ENCODE peak calls at places on chromosomes 1 and 21, in six cellular contexts. N is HepG2, V is heart left ventricle, Z is transverse colon, I is ovary, O is body of pancreas. K is an unnamed sample.

GRCh38 chr1:58929667-58930325 is 145.9 kb upstream of the JUN start:
- DNase-seq in N (no peak), V (no peak), Z (peak), I (no peak), O (no peak), K (peak)

GRCh38 chr1:178456472-178456871 is 40.3 kb downstream of the CLEC20A start:
- DNase-seq in N (no peak), V (no peak), Z (no peak), I (no peak), O (no peak), K (no peak)

GRCh38 chr1:74686941-74687340 is 13.3 kb upstream of the ERICH3 start:
- DNase-seq in N (no peak), V (no peak), Z (no peak), I (no peak), O (no peak), K (no peak)

GRCh38 chr21:39576518-39577128 is 36.1 kb upstream of the B3GALT5 start:
- DNase-seq in N (no peak), V (no peak), Z (no peak), I (no peak), O (no peak), K (no peak)

GRCh38 chr1:62117416-62117815 is 77.2 kb upstream of the L1TD1 start:
- DNase-seq in N (no peak), V (no peak), Z (no peak), I (no peak), O (no peak), K (no peak)

GRCh38 chr1:24988560-24988912 is 58.5 kb upstream of the RUNX3 start:
- DNase-seq in N (no peak), V (no peak), Z (no peak), I (no peak), O (no peak), K (no peak)

GRCh38 chr21:33268736-33269441 is 2.7 kb downstream of the IL10RB start:
- DNase-seq in N (peak), V (no peak), Z (peak), I (no peak), O (peak), K (no peak)

GRCh38 chr1:109793486-109794318 is 30.0 kb upstream of the EPS8L3 start:
- DNase-seq in N (no peak), V (peak), Z (peak), I (no peak), O (no peak), K (no peak)

GRCh38 chr1:62417351-62417999 is 19.4 kb upstream of the USP1 start:
- DNase-seq in N (no peak), V (no peak), Z (no peak), I (no peak), O (no peak), K (no peak)

GRCh38 chr1:12343823-12344487 is 114.1 kb downstream of the VPS13D start:
- DNase-seq in N (no peak), V (no peak), Z (no peak), I (no peak), O (no peak), K (no peak)

GRCh38 chr1:63664742-63665141 is 71.5 kb downstream of the PGM1 start:
- DNase-seq in N (no peak), V (no peak), Z (no peak), I (no peak), O (no peak), K (no peak)

GRCh38 chr1:116334868-116335649 is 38.0 kb upstream of the ATP1A1 start:
- DNase-seq in N (peak), V (no peak), Z (no peak), I (no peak), O (no peak), K (no peak)

GRCh38 chr1:229665912-229666558 is 40.0 kb downstream of the URB2 start:
- DNase-seq in N (no peak), V (no peak), Z (no peak), I (no peak), O (no peak), K (no peak)

GRCh38 chr1:111082421-111083192 is 57.3 kb downstream of the DRAM2 start:
- DNase-seq in N (no peak), V (no peak), Z (no peak), I (no peak), O (no peak), K (no peak)

GRCh38 chr1:65319141-65319540 is 9.8 kb downstream of the DNAJC6 start:
- DNase-seq in N (no peak), V (peak), Z (no peak), I (no peak), O (no peak), K (no peak)

GRCh38 chr1:65316233-65316632 is 6.9 kb downstream of the DNAJC6 start:
- DNase-seq in N (no peak), V (no peak), Z (no peak), I (no peak), O (no peak), K (no peak)

GRCh38 chr1:65319754-65320153 is 10.4 kb downstream of the DNAJC6 start:
- DNase-seq in N (no peak), V (no peak), Z (no peak), I (no peak), O (no peak), K (no peak)

GRCh38 chr1:65321879-65322278 is 12.5 kb downstream of the DNAJC6 start:
- DNase-seq in N (no peak), V (no peak), Z (no peak), I (no peak), O (no peak), K (no peak)

DNA sequence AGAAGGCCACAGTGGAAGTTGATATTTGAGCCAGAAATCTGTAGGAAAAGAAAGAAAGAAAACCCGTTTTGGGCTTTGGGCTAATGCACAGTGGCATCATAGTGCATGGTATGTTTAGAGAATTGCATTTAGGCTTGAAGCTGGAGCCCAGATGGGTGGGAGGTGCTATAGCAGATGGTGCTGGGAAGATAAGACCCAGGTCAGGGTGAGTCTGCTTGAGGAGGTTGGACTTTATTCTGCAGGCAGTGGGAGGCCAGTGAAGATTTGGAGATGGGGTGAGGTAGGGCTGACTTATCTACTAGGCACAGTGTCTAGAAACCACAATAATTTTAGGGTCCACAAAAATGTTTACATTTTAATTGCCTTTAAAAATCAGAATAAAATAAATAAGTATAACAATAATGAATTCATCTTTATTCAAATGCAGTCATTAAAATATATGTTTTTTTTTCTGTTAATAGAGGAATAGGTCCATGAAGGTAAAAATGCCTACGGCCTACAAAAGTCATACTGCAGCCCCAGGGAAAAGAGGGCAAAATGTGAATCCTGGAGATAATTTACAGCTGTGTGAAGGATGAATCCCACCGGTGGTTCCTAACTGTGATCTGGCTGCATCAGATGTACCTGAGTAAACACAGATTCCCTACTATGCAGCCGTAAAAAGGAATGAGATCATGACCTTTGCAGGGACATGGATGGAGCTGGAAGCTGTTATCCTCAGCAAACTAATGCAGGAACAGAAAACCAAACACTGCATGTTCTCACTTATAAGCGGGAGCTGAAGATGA is 8.7 kb downstream of the DNAJC6 start:
- DNase-seq in N (no peak), V (no peak), Z (no peak), I (no peak), O (no peak), K (no peak)
- TF ChIP-seq POLR2A in N (no peak), V (no peak), Z (no peak), I (no peak), O (no peak), K (no peak)

DNA sequence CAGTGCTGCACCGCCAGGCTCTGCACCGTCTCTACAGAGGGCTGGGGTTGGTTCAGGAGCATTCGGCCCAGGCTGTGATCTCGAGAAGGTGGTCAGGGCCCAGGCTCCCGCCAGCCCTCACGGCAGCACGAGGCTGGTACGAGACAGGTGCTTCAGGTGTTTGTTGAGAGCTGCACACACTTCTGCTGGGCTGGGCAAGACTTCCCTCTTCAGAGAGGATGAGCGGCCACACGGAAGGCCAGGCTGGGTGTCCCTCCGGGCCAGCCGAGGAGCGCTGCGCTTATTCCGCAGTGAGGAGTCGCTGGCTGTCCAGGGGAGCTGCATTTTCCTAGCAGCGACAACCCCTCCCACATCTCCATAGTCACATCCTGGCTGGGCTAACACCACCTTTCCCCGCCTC is 50.5 kb downstream of the PDE9A start:
- DNase-seq in N (no peak), V (no peak), Z (no peak), I (no peak), O (no peak), K (no peak)
- TF ChIP-seq POLR2A in N (no peak), V (no peak), Z (no peak), I (no peak), O (no peak), K (no peak)

GRCh38 chr1:32900956-32901822 is at the start of gene TMEM54:
- DNase-seq in N (no peak), V (peak), Z (peak), I (peak), O (peak), K (no peak)
- TF ChIP-seq POLR2A in N (no peak), V (no peak), Z (no peak), I (no peak), O (no peak), K (peak)

GRCh38 chr1:204417231-204417997 is 5.8 kb upstream of the PPP1R15B start:
- DNase-seq in N (peak), V (peak), Z (peak), I (no peak), O (peak), K (peak)
- TF ChIP-seq POLR2A in N (no peak), V (no peak), Z (no peak), I (no peak), O (peak), K (no peak)

GRCh38 chr1:67228791-67229190 is 62.5 kb downstream of the IL23R start:
- DNase-seq in N (no peak), V (no peak), Z (no peak), I (no peak), O (no peak), K (no peak)
- TF ChIP-seq POLR2A in N (no peak), V (no peak), Z (no peak), I (no peak), O (no peak), K (no peak)

GRCh38 chr1:66341446-66342089 is 192.4 kb upstream of the SGIP1 start:
- DNase-seq in N (no peak), V (no peak), Z (no peak), I (no peak), O (no peak), K (no peak)

GRCh38 chr1:66337249-66337648 is 196.7 kb upstream of the SGIP1 start:
- DNase-seq in N (no peak), V (no peak), Z (no peak), I (no peak), O (no peak), K (no peak)

GRCh38 chr1:66336641-66336991 is 197.3 kb upstream of the SGIP1 start:
- DNase-seq in N (no peak), V (no peak), Z (no peak), I (no peak), O (no peak), K (no peak)

GRCh38 chr1:66342707-66343106 is 191.2 kb upstream of the SGIP1 start:
- DNase-seq in N (no peak), V (no peak), Z (no peak), I (no peak), O (no peak), K (no peak)

GRCh38 chr1:66339944-66340343 is 194.0 kb upstream of the SGIP1 start:
- DNase-seq in N (no peak), V (no peak), Z (no peak), I (no peak), O (no peak), K (no peak)
- TF ChIP-seq POLR2A in N (no peak), V (no peak), Z (no peak), I (no peak), O (no peak), K (no peak)

DNA sequence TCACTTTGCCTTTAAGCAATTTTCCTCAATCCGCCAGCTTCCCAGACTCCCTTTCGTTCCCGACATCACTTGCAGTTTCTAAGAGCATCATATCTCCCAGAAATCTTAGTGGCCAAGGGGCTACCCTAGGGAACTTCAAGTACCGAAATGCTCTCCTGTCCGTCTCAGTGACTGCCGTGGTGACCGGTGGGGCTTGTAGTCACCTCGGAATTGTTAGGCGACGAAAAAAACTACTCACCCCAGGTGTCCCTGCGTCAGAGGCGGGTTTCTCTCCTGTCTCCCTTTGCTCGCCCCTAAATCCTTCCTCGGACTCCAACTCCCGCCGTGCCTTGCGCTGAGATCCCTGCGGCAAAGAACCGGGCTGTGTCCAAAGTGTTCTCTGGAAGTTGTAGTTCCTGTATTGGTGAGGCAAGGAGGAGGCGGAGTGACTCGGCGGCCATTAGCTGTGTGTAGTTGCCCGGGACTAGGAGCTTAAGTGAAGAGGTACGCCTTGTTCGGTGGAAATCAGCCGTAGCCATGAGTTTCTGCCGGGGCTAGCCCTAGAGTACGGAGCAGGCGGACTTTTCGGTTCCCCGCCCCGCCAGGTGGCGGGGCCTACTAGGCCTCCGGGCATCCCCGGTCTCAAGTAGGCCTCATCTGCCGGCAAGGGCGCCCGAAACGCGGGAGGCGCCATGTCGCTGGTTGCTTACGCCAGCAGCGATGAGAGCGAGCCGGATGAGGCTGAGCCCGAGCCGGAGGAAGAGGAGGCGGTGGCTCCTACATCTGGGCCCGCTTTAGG is at the start of gene PRCC:
- DNase-seq in N (peak), V (peak), Z (peak), I (peak), O (peak), K (peak)
- TF ChIP-seq POLR2A in N (peak), V (no peak), Z (peak), I (peak), O (peak), K (peak)

DNA sequence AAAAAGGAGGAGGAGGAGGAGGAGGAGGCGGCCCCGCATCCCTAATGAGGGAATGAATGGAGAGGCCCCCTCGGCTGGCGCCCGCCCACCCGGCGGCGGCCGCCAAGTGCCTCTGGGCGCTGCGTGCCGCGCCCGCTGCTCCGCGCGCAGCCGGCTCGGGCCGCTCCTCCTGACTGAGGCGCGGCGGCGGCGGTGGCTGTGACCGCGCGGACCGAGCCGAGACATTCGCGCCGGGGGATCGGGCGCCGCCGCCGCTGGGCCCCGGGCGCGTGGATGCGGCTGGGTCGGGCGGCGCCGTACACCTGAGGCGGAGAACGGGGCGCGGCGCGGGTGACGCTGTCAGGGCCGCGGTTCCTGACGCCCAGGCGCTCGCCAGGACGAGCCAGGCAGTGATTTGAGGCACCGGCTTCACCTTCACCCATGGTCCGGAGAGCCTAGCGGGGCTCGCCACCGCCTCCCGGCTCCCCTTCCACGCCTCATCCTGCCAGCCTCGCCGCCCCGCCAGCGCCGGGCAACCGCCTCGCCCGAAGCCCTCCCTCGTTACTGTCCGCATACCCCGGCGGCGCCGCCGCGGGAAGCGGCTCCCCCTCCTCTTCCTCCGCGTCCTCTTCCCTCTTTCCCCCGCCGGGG is at the start of gene MARK1:
- DNase-seq in N (no peak), V (peak), Z (peak), I (peak), O (peak), K (peak)
- TF ChIP-seq POLR2A in N (no peak), V (no peak), Z (no peak), I (no peak), O (no peak), K (peak)

GRCh38 chr1:26692793-26693490 is 2.9 kb upstream of the ARID1A start:
- DNase-seq in N (peak), V (peak), Z (peak), I (peak), O (peak), K (peak)
- TF ChIP-seq POLR2A in N (peak), V (no peak), Z (peak), I (peak), O (peak), K (no peak)

K was measured in H54.